ENCODE peak calls at places on chromosomes 5 and 9, in nine cellular contexts. M is BE2C, B is AG09309, T is fibroblast of pulmonary artery, O is SK-N-SH, R is A549, D is transverse colon, Y is AG04449, U is left lung. Q is an unnamed sample.

GRCh38 chr9:86721843-86722705 is 225.2 kb downstream of the GAS1 start:
- DNase-seq in M (no peak), B (peak), T (peak), O (no peak), R (no peak), D (no peak), Y (peak), U (no peak), Q (peak)

GRCh38 chr5:111083323-111083722 is 8.8 kb upstream of the WDR36 start:
- DNase-seq in M (no peak), B (no peak), T (no peak), O (no peak), R (no peak), D (no peak), Y (no peak), U (no peak), Q (no peak)

GRCh38 chr9:112887377-112887776 is 3.3 kb downstream of the SLC46A2 start:
- DNase-seq in M (no peak), B (no peak), T (no peak), O (no peak), R (no peak), D (peak), Y (no peak), U (no peak), Q (no peak)

GRCh38 chr9:36874921-36875320 is 159.1 kb downstream of the PAX5 start:
- DNase-seq in M (no peak), B (no peak), T (peak), O (no peak), R (no peak), D (no peak), Y (no peak), U (peak), Q (no peak)

GRCh38 chr5:135307143-135307903 is 91.7 kb downstream of the MACROH2A1 start:
- DNase-seq in M (no peak), B (no peak), T (no peak), O (no peak), R (no peak), D (no peak), Y (no peak), U (no peak), Q (no peak)

GRCh38 chr5:152472096-152472495 is 67.0 kb upstream of the NMUR2 start:
- DNase-seq in M (no peak), B (no peak), T (no peak), O (no peak), R (no peak), D (no peak), Y (no peak), U (no peak), Q (no peak)

GRCh38 chr5:176927562-176927961 is 28.4 kb upstream of the HK3 start:
- DNase-seq in M (no peak), B (no peak), T (no peak), O (no peak), R (no peak), D (no peak), Y (no peak), U (no peak), Q (no peak)

GRCh38 chr5:84411832-84412605 is 27.3 kb upstream of the EDIL3 start:
- DNase-seq in M (no peak), B (no peak), T (no peak), O (no peak), R (no peak), D (no peak), Y (no peak), U (no peak), Q (no peak)

GRCh38 chr5:39623291-39623865 is 198.6 kb upstream of the DAB2 start:
- DNase-seq in M (no peak), B (peak), T (no peak), O (no peak), R (no peak), D (no peak), Y (no peak), U (no peak), Q (no peak)

GRCh38 chr9:114900937-114901802 is 29.2 kb downstream of the TNFSF8 start:
- DNase-seq in M (no peak), B (no peak), T (peak), O (no peak), R (no peak), D (no peak), Y (peak), U (no peak), Q (no peak)

GRCh38 chr9:113894166-113894565 is 18.1 kb downstream of the ZNF618 start:
- DNase-seq in M (no peak), B (no peak), T (no peak), O (no peak), R (no peak), D (no peak), Y (no peak), U (no peak), Q (no peak)

GRCh38 chr5:105977163-105977562 is 1693.6 kb downstream of the EFNA5 start:
- DNase-seq in M (no peak), B (no peak), T (no peak), O (no peak), R (no peak), D (no peak), Y (no peak), U (no peak), Q (no peak)

GRCh38 chr5:7000316-7000715 is 287.1 kb downstream of the TENT4A start:
- DNase-seq in M (no peak), B (no peak), T (no peak), O (no peak), R (no peak), D (no peak), Y (no peak), U (no peak), Q (no peak)

DNA sequence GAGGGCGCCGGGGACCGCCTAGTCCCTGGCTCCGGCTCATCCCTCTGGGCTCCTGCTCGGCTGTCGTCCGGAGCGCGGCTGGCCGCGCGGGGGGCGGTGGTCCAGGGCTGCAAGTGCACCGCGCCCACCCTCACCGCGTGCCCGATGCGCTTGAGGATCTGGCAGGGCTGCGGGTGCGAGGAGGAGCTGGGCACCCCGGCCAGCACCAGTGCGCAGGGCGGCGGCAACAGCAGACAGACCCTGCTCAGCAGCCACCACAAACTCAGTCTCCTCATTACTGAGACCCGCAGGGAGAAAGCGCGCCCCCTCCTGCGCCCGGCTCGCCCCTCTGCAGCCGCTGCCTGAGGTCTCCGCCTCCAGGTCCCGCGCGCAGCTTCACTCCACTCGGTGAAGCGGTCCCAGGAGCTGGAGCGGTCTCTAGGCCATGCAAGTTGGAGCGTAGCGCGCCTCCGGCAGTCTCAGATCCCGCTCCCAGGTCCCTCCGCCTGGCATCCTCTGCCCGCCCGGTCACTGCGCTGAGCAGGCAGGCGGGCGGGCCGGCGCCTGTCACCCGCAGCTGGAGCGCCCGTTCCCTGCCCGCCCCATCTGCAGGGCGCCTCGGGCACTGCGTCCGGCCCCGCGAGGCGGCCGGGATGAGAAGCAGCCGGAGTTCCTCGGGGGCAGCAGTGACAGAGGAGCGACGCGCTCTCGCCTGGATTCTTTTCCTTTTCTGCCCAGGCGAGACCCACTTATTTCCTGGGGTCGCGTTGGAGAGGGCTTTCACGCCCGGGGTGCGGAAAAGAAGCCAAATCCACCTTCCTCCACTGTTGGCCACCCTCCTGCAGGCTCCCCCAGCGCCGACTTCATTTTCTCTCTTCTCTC is 512 bp downstream of the GRIN3A start:
- DNase-seq in M (peak), B (no peak), T (no peak), O (peak), R (peak), D (no peak), Y (no peak), U (peak), Q (peak)
- TF ChIP-seq CTCF in M (no peak), B (no peak), T (no peak), O (no peak), R (no peak), D (peak), Y (no peak), U (no peak), Q (peak)

GRCh38 chr5:102792705-102793104 is 37.6 kb downstream of the PAM start:
- DNase-seq in M (no peak), B (no peak), T (peak), O (no peak), R (peak), D (no peak), Y (no peak), U (no peak), Q (peak)
- TF ChIP-seq CTCF in M (peak), B (peak), T (peak), O (peak), R (peak), D (no peak), Y (no peak), U (no peak), Q (peak)

GRCh38 chr9:33850267-33850629 is 33.3 kb downstream of the UBE2R2 start:
- DNase-seq in M (no peak), B (no peak), T (no peak), O (no peak), R (no peak), D (no peak), Y (no peak), U (no peak), Q (no peak)

GRCh38 chr9:33856247-33856646 is 39.3 kb downstream of the UBE2R2 start:
- DNase-seq in M (no peak), B (no peak), T (no peak), O (no peak), R (no peak), D (no peak), Y (no peak), U (no peak), Q (no peak)

GRCh38 chr9:33851301-33851700 is 34.3 kb downstream of the UBE2R2 start:
- DNase-seq in M (no peak), B (no peak), T (no peak), O (no peak), R (no peak), D (no peak), Y (no peak), U (no peak), Q (no peak)

GRCh38 chr9:33852216-33852826 is 35.4 kb downstream of the UBE2R2 start:
- DNase-seq in M (peak), B (no peak), T (peak), O (peak), R (peak), D (peak), Y (no peak), U (no peak), Q (peak)

DNA sequence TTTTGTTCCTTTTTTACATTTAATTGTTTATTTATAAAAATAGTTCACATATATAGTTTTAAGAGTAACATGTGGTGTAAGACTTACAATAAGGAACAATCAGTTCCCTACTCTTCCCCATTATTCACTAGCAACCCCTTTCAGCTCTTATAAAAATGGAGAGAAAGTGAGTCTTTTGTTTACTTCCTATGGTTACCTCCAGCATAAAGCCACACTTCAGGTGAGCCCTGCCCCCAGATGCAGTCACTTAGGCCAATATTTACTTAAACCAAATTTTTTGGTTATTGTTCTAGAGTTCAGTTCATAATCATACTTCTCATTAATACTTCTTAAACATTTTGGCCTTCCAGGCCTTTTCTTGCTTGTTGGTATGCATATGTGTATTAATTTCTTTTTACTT is 33.7 kb downstream of the UBE2R2 start:
- DNase-seq in M (no peak), B (no peak), T (no peak), O (no peak), R (no peak), D (no peak), Y (no peak), U (no peak), Q (no peak)
- TF ChIP-seq CTCF in M (no peak), B (no peak), T (no peak), O (no peak), R (no peak), D (no peak), Y (no peak), U (no peak), Q (no peak)

GRCh38 chr5:139342423-139342723 is 719 bp downstream of the PAIP2 start:
- DNase-seq in M (no peak), B (no peak), T (no peak), O (no peak), R (no peak), D (no peak), Y (no peak), U (no peak), Q (no peak)

GRCh38 chr5:139341187-139341688 is 416 bp upstream of the PAIP2 start:
- DNase-seq in M (no peak), B (no peak), T (no peak), O (no peak), R (no peak), D (no peak), Y (no peak), U (no peak), Q (no peak)

GRCh38 chr5:139340051-139340450 is 1.6 kb upstream of the PAIP2 start:
- DNase-seq in M (no peak), B (no peak), T (no peak), O (no peak), R (no peak), D (no peak), Y (no peak), U (no peak), Q (no peak)

GRCh38 chr5:139343476-139343875 is 1.8 kb downstream of the PAIP2 start:
- DNase-seq in M (no peak), B (no peak), T (no peak), O (no peak), R (no peak), D (no peak), Y (no peak), U (no peak), Q (no peak)

DNA sequence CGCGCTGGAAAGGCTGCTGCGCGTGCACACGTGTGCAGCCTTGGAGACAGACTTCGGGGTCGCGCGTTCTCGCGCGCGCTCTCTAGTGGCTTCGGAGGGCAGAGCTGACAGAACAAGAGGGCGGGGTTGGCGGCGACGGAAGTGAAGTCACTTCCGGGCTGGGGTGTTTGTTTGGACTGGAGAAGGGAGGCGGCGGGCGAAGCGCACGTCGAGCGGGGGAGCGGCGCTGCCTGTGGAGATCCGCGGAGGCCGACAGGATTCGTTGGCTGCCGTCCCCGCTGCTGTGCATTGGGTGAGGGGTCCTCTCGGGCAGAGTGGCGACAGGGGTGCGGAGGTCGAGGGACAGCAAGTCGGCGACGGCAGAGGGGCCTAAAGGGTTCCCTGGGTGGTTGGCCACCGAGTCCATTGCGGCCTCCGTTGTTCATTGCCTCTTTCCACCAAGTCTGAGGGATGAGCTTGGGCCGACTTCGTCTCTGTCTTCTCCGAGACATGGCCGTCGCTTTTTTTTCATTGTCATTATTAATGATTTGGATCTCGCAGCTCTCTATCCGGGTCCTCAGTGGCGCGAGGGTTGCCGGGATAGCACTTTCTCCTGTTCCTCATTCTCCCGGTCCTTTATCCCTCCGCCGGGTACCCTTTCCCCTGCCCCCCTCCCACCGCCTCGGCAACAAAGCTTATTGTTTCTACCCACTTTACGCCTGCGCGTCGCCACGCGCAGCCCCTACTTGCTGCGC is at the start of gene PAIP2:
- DNase-seq in M (peak), B (peak), T (peak), O (peak), R (peak), D (peak), Y (peak), U (peak), Q (peak)
- TF ChIP-seq CTCF in M (peak), B (peak), T (peak), O (peak), R (peak), D (peak), Y (peak), U (peak), Q (peak)